ENCODE peak calls at places on chromosome 1, in seven cellular contexts. K is heart right ventricle; U is colonic mucosa; H is tibial nerve; Y is transverse colon; G is pancreas; R is effector memory CD4-positive, alpha-beta T cell. J is an unnamed sample. For H3K4me1, the result is how much of the 10 kb centered on the place peaks cover.

GRCh38 chr1:62728963-62729362 is 40.8 kb upstream of the DOCK7 start:
- DNase-seq in K (no peak), U (no peak), H (no peak), Y (no peak), G (no peak), R (no peak), J (no peak)

GRCh38 chr1:183896466-183897026 is 91.6 kb downstream of the RGL1 start:
- DNase-seq in K (no peak), U (no peak), H (no peak), Y (no peak), G (no peak), R (no peak), J (no peak)

GRCh38 chr1:22875851-22876250 is 96.8 kb downstream of the LACTBL1 start:
- DNase-seq in K (no peak), U (no peak), H (no peak), Y (no peak), G (no peak), R (no peak), J (no peak)

GRCh38 chr1:106879538-106879937 is 176.9 kb upstream of the PRMT6 start:
- DNase-seq in K (peak), U (peak), H (no peak), Y (peak), G (no peak), R (no peak), J (peak)

GRCh38 chr1:151197863-151198253 is 494 bp upstream of the PIP5K1A start:
- DNase-seq in K (no peak), U (peak), H (no peak), Y (peak), G (no peak), R (no peak), J (no peak)

GRCh38 chr1:230332429-230333088 is 93.6 kb downstream of the PGBD5 start:
- DNase-seq in K (no peak), U (no peak), H (no peak), Y (no peak), G (no peak), R (no peak), J (no peak)

GRCh38 chr1:23585321-23586022 is 26.2 kb upstream of the ID3 start:
- DNase-seq in K (no peak), U (no peak), H (no peak), Y (no peak), G (no peak), R (no peak), J (no peak)

GRCh38 chr1:230459463-230459862 is 33.3 kb upstream of the PGBD5 start:
- DNase-seq in K (no peak), U (no peak), H (no peak), Y (peak), G (no peak), R (no peak), J (no peak)

GRCh38 chr1:216600730-216601426 is 122.4 kb downstream of the ESRRG start:
- DNase-seq in K (peak), U (peak), H (peak), Y (peak), G (peak), R (no peak), J (peak)

GRCh38 chr1:180213401-180214177 is 16.5 kb upstream of the LHX4 start:
- DNase-seq in K (no peak), U (no peak), H (no peak), Y (peak), G (no peak), R (peak), J (no peak)

DNA sequence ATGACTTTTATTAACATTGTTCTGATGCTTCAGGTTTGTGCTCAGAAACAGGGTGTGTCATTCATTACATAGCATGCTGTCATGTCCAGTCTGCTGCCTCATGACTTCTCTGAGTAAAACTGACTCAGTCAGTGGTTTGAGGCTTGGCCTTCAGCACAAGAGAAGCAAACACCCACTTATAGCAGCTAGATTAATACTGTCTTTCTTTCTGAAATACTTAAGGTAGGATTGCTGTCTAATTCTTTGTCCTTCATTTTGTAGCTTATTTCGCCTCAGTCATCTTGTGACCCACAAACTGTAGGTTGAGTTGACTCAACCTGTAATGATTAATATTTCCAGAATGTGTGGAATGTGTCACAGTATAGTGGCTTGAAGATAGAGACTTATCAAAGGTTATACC is 32.9 kb downstream of the RASAL2 start:
- DNase-seq in K (no peak), U (no peak), H (no peak), Y (no peak), G (no peak), R (no peak), J (peak)
- H3K4me1 ChIP-seq in K (half or more), U (under half), H (under half), Y (under half), G (under half), R (under half), J (under half)

DNA sequence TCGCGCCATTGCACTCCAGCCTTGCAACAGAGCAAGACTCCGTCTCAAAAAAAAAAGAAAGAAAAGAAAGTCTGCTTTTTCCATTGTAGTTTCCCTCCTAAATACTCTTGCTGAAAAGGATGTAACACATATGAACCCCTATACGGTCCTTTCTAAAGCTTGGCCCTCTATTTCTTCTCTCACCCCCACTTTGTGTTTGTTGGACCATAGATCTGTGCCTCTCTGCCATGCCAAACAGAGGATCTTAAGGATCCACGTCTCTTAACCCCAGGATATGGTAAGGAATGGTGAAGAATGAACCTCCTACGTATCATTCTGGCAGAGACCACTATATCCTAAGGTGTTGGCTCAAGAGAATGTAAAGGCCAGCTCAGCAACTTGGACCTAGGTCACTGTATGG is 18.7 kb upstream of the LAX1 start:
- DNase-seq in K (no peak), U (no peak), H (no peak), Y (no peak), G (no peak), R (no peak), J (no peak)
- H3K4me1 ChIP-seq in K (under half), U (under half), H (under half), Y (under half), G (under half), R (under half), J (under half)

GRCh38 chr1:42941640-42942330 is 16.9 kb downstream of the SLC2A1 start:
- DNase-seq in K (peak), U (peak), H (no peak), Y (peak), G (no peak), R (no peak), J (peak)
- H3K4me1 ChIP-seq in K (half or more), U (half or more), H (half or more), Y (half or more), G (half or more), R (half or more), J (under half)

GRCh38 chr1:51300270-51300669 is 30.1 kb downstream of the TTC39A start:
- DNase-seq in K (no peak), U (no peak), H (no peak), Y (no peak), G (no peak), R (no peak), J (no peak)
- H3K4me1 ChIP-seq in K (under half), U (under half), H (under half), Y (under half), G (under half), R (under half), J (under half)

DNA sequence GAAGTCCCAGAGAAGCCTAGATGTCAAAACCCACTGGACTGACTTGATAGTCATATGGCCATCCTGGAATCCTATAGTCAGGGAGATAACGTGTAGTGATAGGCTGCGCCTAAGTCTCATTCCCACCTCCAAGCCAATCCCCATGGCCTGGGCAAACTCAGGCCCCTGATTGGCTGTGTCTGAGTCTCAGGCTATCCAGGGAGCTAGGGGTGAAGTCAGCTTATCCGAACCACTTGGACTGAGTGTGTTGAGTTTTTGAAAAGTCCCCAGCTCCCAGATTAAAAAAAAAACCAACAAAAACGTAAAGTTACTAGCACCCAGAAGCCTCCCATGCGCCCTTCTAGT is 51.6 kb downstream of the PIK3CD start:
- DNase-seq in K (no peak), U (no peak), H (no peak), Y (no peak), G (no peak), R (no peak), J (no peak)
- H3K4me1 ChIP-seq in K (under half), U (under half), H (under half), Y (under half), G (under half), R (under half), J (under half)

GRCh38 chr1:203479646-203480045 is 4.0 kb downstream of the PRELP start:
- DNase-seq in K (no peak), U (no peak), H (no peak), Y (no peak), G (no peak), R (no peak), J (no peak)
- H3K4me1 ChIP-seq in K (half or more), U (under half), H (half or more), Y (under half), G (under half), R (under half), J (under half)

GRCh38 chr1:154418898-154419619 is 13.9 kb downstream of the IL6R start:
- DNase-seq in K (no peak), U (no peak), H (no peak), Y (no peak), G (peak), R (no peak), J (no peak)

GRCh38 chr1:154420172-154420571 is 15.0 kb downstream of the IL6R start:
- DNase-seq in K (peak), U (peak), H (peak), Y (peak), G (peak), R (peak), J (peak)

GRCh38 chr1:154420961-154421924 is 16.1 kb downstream of the IL6R start:
- DNase-seq in K (no peak), U (no peak), H (no peak), Y (no peak), G (peak), R (no peak), J (no peak)

GRCh38 chr1:154418062-154418897 is 13.1 kb downstream of the IL6R start:
- DNase-seq in K (no peak), U (peak), H (peak), Y (peak), G (peak), R (no peak), J (peak)

DNA sequence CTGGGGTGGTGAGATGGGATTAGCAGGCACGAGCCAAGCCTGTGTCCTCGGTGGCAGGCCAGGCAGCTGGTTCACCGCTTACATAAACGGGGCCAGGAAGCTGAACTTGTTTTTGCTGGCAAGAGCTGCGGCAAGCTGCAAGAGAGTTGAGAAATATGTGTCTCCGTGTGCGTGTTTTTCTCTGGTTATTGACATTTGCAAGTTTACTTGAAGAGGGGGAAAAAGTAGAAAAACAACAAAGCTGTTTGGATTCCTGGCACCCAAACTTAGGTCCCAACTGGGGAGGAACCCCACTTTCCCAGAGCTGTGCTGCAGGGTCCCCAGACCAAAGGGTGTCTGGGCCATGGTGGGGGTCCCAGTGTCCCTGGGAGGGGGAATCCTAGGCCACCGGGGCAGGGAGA is 14.5 kb downstream of the IL6R start:
- DNase-seq in K (peak), U (peak), H (peak), Y (peak), G (peak), R (no peak), J (peak)
- H3K4me1 ChIP-seq in K (half or more), U (under half), H (half or more), Y (half or more), G (under half), R (half or more), J (under half)

GRCh38 chr1:234879157-234880080 is 249.2 kb downstream of the TOMM20 start:
- DNase-seq in K (no peak), U (no peak), H (no peak), Y (no peak), G (no peak), R (no peak), J (no peak)
- H3K4me1 ChIP-seq in K (under half), U (under half), H (under half), Y (under half), G (under half), R (under half), J (under half)

GRCh38 chr1:167722870-167723251 is 1.1 kb downstream of the MPZL1 start:
- DNase-seq in K (no peak), U (no peak), H (no peak), Y (no peak), G (no peak), R (no peak), J (no peak)
- H3K4me1 ChIP-seq in K (half or more), U (under half), H (under half), Y (half or more), G (under half), R (under half), J (under half)

DNA sequence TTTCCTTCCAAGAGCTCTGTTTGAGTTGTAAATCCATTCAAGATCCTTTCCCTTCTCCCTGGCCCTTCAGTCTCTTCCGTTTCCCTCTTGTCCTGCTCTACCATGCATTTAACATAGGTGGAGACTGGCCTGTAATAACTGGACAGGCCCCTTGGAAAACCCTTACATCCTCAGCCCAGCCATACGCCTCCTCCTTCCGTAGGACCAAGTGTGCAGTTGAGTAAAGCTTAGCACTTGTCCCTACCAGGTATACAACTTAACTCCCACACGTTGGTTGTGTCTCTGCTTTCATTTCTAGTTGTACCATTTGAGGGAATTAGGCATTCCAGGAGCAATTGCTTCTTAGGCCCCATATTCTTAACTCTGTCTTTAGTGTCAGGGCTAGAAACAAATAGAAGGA is 6.4 kb downstream of the MAN1C1 start:
- DNase-seq in K (no peak), U (no peak), H (no peak), Y (no peak), G (no peak), R (no peak), J (no peak)
- H3K4me1 ChIP-seq in K (half or more), U (under half), H (under half), Y (under half), G (under half), R (half or more), J (under half)

J was measured in lung.